ENCODE peak calls at places on chromosome 16, in four cellular contexts. J, V, E and S are unnamed samples.

GRCh38 chr16:30921748-30922419 is 1.5 kb upstream of the FBXL19 start:
- DNase-seq in J (peak), V (peak), E (peak), S (peak)

GRCh38 chr16:2148714-2149629 is 547 bp downstream of the RAB26 start:
- DNase-seq in J (no peak), E (peak), V (no peak), S (no peak)

GRCh38 chr16:81060576-81061306 is 16.3 kb downstream of the C16orf46 start:
- DNase-seq in E (no peak), J (no peak), V (no peak), S (no peak)

GRCh38 chr16:56936491-56936890 is 4.5 kb downstream of the HERPUD1 start:
- DNase-seq in V (no peak), E (no peak), J (no peak), S (no peak)

GRCh38 chr16:2046889-2047329 is 725 bp downstream of the NTHL1 start:
- DNase-seq in J (no peak), E (no peak), V (no peak), S (no peak)

GRCh38 chr16:57590654-57591085 is 37.8 kb upstream of the ADGRG1 start:
- DNase-seq in J (peak), E (peak), V (no peak), S (peak)

GRCh38 chr16:81517630-81518438 is 73.2 kb downstream of the CMIP start:
- DNase-seq in E (no peak), J (no peak), V (no peak), S (no peak)

GRCh38 chr16:1057252-1057932 is 15.2 kb upstream of the SSTR5 start:
- DNase-seq in V (no peak), J (no peak), E (peak), S (no peak)

GRCh38 chr16:10039220-10040096 is 142.8 kb downstream of the GRIN2A start:
- DNase-seq in J (no peak), E (no peak), V (no peak), S (no peak)

GRCh38 chr16:75309899-75310430 is 58.5 kb upstream of the BCAR1 start:
- DNase-seq in E (no peak), V (no peak), J (no peak), S (peak)

GRCh38 chr16:67919618-67920210 is 11.9 kb downstream of the CTRL start:
- DNase-seq in V (no peak), E (no peak), J (no peak), S (no peak)
- TF ChIP-seq SRF in V (no peak), E (no peak), J (no peak), S (no peak)

DNA sequence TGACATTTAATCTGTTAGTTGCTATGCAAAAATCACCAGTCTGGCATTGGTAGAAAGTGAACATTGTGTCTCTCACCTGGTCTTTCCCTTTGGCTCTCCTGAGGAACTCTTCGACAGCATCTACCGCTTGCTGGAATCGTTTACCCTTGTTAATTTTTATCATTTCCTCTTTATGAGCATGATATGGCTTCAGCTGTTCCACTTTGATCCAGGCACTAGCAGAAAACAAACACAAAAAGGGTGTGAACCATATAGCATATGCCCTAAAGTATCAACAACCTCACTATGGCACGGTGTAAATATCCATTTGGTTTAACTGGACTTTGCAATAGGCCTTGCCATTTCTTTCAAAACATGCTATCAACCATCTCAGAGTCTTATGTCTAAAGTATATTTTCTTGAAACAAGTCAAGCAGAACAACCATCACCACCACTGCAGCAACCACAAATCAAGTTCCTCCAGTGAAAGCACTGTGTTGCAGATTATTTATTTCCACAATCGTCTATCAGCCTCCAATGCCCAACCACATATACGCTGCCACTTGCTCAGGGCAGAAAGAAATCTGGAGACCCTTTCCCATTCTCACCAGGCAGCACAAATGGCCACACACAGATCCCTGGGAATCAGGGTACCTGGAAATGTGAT is 14.3 kb downstream of the GLYR1 start:
- DNase-seq in E (no peak), V (no peak), J (no peak), S (no peak)
- TF ChIP-seq REST in E (no peak), V (no peak), J (no peak), S (no peak)

DNA sequence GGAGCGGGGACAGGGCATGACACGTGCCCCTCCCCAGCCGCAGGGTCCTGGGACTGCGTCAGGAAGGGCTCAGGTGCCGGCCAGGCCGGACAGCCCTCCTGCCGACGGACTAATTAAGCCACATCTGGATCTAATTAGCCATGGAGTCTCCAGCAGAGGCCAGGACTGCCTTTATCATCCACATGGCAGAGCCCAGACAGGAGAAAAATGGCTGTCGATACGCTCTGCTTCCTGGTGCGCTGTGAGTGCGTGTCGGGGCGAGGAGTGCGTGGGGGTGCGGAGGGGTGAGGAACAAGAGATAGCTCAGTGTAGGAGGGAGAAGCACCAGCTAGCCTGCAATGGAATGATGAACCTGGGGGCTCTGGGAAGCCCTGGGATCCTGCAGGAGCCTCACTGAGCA is 218.8 kb downstream of the IRF8 start:
- DNase-seq in V (no peak), J (no peak), E (no peak), S (no peak)
- TF ChIP-seq SRF in V (no peak), J (no peak), E (no peak), S (no peak)

GRCh38 chr16:13291934-13292333 is 390.5 kb downstream of the SHISA9 start:
- DNase-seq in V (no peak), E (no peak), J (no peak), S (no peak)
- TF ChIP-seq REST in V (peak), E (peak), J (peak), S (peak)